ENCODE peak calls at places on chromosomes 3 and 15, in nine cellular contexts. One of them, this sample, is unnamed.

GRCh38 chr3:11410564-11410963 is 138.4 kb downstream of the ATG7 start:
- DNase-seq in EL: no peak
- DNase-seq in cortex of kidney: no peak
- DNase-seq in stimulated activated CD4-positive, alpha-beta T cell treated with anti-CD3 and anti-CD28 coated beads, Interleukin-15, amount 100 ng/mL, for 1 hour: no peak
- DNase-seq in astrocyte of the spinal cord: no peak
- DNase-seq in C1 segment of cervical spinal cord: no peak
- DNase-seq in GM12865: no peak
- DNase-seq in tibial artery: no peak
- DNase-seq in hepatic stellate cell: no peak
- DNase-seq in this sample: no peak

GRCh38 chr3:8712045-8712870 is 21.3 kb upstream of the CAV3 start:
- DNase-seq in EL: peak
- DNase-seq in cortex of kidney: no peak
- DNase-seq in stimulated activated CD4-positive, alpha-beta T cell treated with anti-CD3 and anti-CD28 coated beads, Interleukin-15, amount 100 ng/mL, for 1 hour: no peak
- DNase-seq in astrocyte of the spinal cord: peak
- DNase-seq in C1 segment of cervical spinal cord: no peak
- DNase-seq in GM12865: no peak
- DNase-seq in tibial artery: no peak
- DNase-seq in hepatic stellate cell: no peak
- DNase-seq in this sample: no peak

GRCh38 chr3:137692803-137693431 is 71.2 kb upstream of the SOX14 start:
- DNase-seq in EL: peak
- DNase-seq in cortex of kidney: no peak
- DNase-seq in stimulated activated CD4-positive, alpha-beta T cell treated with anti-CD3 and anti-CD28 coated beads, Interleukin-15, amount 100 ng/mL, for 1 hour: no peak
- DNase-seq in astrocyte of the spinal cord: no peak
- DNase-seq in C1 segment of cervical spinal cord: no peak
- DNase-seq in GM12865: peak
- DNase-seq in tibial artery: no peak
- DNase-seq in hepatic stellate cell: no peak
- DNase-seq in this sample: no peak

GRCh38 chr15:43150171-43150929 is 17.0 kb downstream of the TMEM62 start:
- DNase-seq in EL: peak
- DNase-seq in cortex of kidney: no peak
- DNase-seq in stimulated activated CD4-positive, alpha-beta T cell treated with anti-CD3 and anti-CD28 coated beads, Interleukin-15, amount 100 ng/mL, for 1 hour: no peak
- DNase-seq in astrocyte of the spinal cord: peak
- DNase-seq in C1 segment of cervical spinal cord: no peak
- DNase-seq in GM12865: no peak
- DNase-seq in tibial artery: no peak
- DNase-seq in hepatic stellate cell: peak
- DNase-seq in this sample: no peak

GRCh38 chr3:24406900-24407299 is 87.8 kb downstream of the THRB start:
- DNase-seq in EL: no peak
- DNase-seq in cortex of kidney: no peak
- DNase-seq in stimulated activated CD4-positive, alpha-beta T cell treated with anti-CD3 and anti-CD28 coated beads, Interleukin-15, amount 100 ng/mL, for 1 hour: no peak
- DNase-seq in astrocyte of the spinal cord: no peak
- DNase-seq in C1 segment of cervical spinal cord: no peak
- DNase-seq in GM12865: no peak
- DNase-seq in tibial artery: no peak
- DNase-seq in hepatic stellate cell: no peak
- DNase-seq in this sample: no peak

GRCh38 chr3:123295171-123295900 is 93.6 kb downstream of the SEC22A start:
- DNase-seq in EL: no peak
- DNase-seq in cortex of kidney: no peak
- DNase-seq in stimulated activated CD4-positive, alpha-beta T cell treated with anti-CD3 and anti-CD28 coated beads, Interleukin-15, amount 100 ng/mL, for 1 hour: no peak
- DNase-seq in astrocyte of the spinal cord: no peak
- DNase-seq in C1 segment of cervical spinal cord: no peak
- DNase-seq in GM12865: no peak
- DNase-seq in tibial artery: peak
- DNase-seq in hepatic stellate cell: no peak
- DNase-seq in this sample: peak

GRCh38 chr15:80512729-80513670 is 108.8 kb downstream of the ARNT2 start:
- DNase-seq in EL: peak
- DNase-seq in cortex of kidney: no peak
- DNase-seq in stimulated activated CD4-positive, alpha-beta T cell treated with anti-CD3 and anti-CD28 coated beads, Interleukin-15, amount 100 ng/mL, for 1 hour: no peak
- DNase-seq in astrocyte of the spinal cord: peak
- DNase-seq in C1 segment of cervical spinal cord: no peak
- DNase-seq in GM12865: no peak
- DNase-seq in tibial artery: no peak
- DNase-seq in hepatic stellate cell: no peak
- DNase-seq in this sample: no peak

GRCh38 chr15:89822030-89822429 is 7.4 kb upstream of the ANPEP start:
- DNase-seq in EL: peak
- DNase-seq in cortex of kidney: no peak
- DNase-seq in stimulated activated CD4-positive, alpha-beta T cell treated with anti-CD3 and anti-CD28 coated beads, Interleukin-15, amount 100 ng/mL, for 1 hour: no peak
- DNase-seq in astrocyte of the spinal cord: no peak
- DNase-seq in C1 segment of cervical spinal cord: no peak
- DNase-seq in GM12865: peak
- DNase-seq in tibial artery: no peak
- DNase-seq in hepatic stellate cell: no peak
- DNase-seq in this sample: no peak

GRCh38 chr3:79724206-79724605 is 43.6 kb downstream of the ROBO1 start:
- DNase-seq in EL: no peak
- DNase-seq in cortex of kidney: no peak
- DNase-seq in stimulated activated CD4-positive, alpha-beta T cell treated with anti-CD3 and anti-CD28 coated beads, Interleukin-15, amount 100 ng/mL, for 1 hour: no peak
- DNase-seq in astrocyte of the spinal cord: no peak
- DNase-seq in C1 segment of cervical spinal cord: no peak
- DNase-seq in GM12865: no peak
- DNase-seq in tibial artery: no peak
- DNase-seq in hepatic stellate cell: no peak
- DNase-seq in this sample: no peak

GRCh38 chr3:15646924-15647511 is 45.5 kb downstream of the BTD start:
- DNase-seq in EL: peak
- DNase-seq in cortex of kidney: no peak
- DNase-seq in stimulated activated CD4-positive, alpha-beta T cell treated with anti-CD3 and anti-CD28 coated beads, Interleukin-15, amount 100 ng/mL, for 1 hour: no peak
- DNase-seq in astrocyte of the spinal cord: peak
- DNase-seq in C1 segment of cervical spinal cord: no peak
- DNase-seq in GM12865: peak
- DNase-seq in tibial artery: peak
- DNase-seq in hepatic stellate cell: peak
- DNase-seq in this sample: no peak

GRCh38 chr15:73927003-73927475 is 777 bp downstream of the LOXL1 start:
- DNase-seq in EL: peak
- DNase-seq in cortex of kidney: no peak
- DNase-seq in stimulated activated CD4-positive, alpha-beta T cell treated with anti-CD3 and anti-CD28 coated beads, Interleukin-15, amount 100 ng/mL, for 1 hour: no peak
- DNase-seq in astrocyte of the spinal cord: no peak
- DNase-seq in C1 segment of cervical spinal cord: no peak
- DNase-seq in GM12865: no peak
- DNase-seq in tibial artery: peak
- DNase-seq in hepatic stellate cell: peak
- DNase-seq in this sample: no peak

GRCh38 chr3:163159306-163159705 is 1662.7 kb downstream of the OTOL1 start:
- DNase-seq in EL: peak
- DNase-seq in cortex of kidney: no peak
- DNase-seq in stimulated activated CD4-positive, alpha-beta T cell treated with anti-CD3 and anti-CD28 coated beads, Interleukin-15, amount 100 ng/mL, for 1 hour: no peak
- DNase-seq in astrocyte of the spinal cord: no peak
- DNase-seq in C1 segment of cervical spinal cord: no peak
- DNase-seq in GM12865: no peak
- DNase-seq in tibial artery: no peak
- DNase-seq in hepatic stellate cell: no peak
- DNase-seq in this sample: no peak

GRCh38 chr15:31268911-31269784 is 57.5 kb upstream of the KLF13 start:
- DNase-seq in EL: no peak
- DNase-seq in cortex of kidney: no peak
- DNase-seq in stimulated activated CD4-positive, alpha-beta T cell treated with anti-CD3 and anti-CD28 coated beads, Interleukin-15, amount 100 ng/mL, for 1 hour: no peak
- DNase-seq in astrocyte of the spinal cord: no peak
- DNase-seq in C1 segment of cervical spinal cord: no peak
- DNase-seq in GM12865: no peak
- DNase-seq in tibial artery: peak
- DNase-seq in hepatic stellate cell: no peak
- DNase-seq in this sample: no peak

GRCh38 chr15:56244811-56245576 is 1.3 kb upstream of the RFX7 start:
- DNase-seq in EL: no peak
- DNase-seq in cortex of kidney: no peak
- DNase-seq in stimulated activated CD4-positive, alpha-beta T cell treated with anti-CD3 and anti-CD28 coated beads, Interleukin-15, amount 100 ng/mL, for 1 hour: no peak
- DNase-seq in astrocyte of the spinal cord: no peak
- DNase-seq in C1 segment of cervical spinal cord: no peak
- DNase-seq in GM12865: peak
- DNase-seq in tibial artery: peak
- DNase-seq in hepatic stellate cell: no peak
- DNase-seq in this sample: peak

GRCh38 chr3:73575519-73575918 is 49.2 kb downstream of the PDZRN3 start:
- DNase-seq in EL: no peak
- DNase-seq in cortex of kidney: no peak
- DNase-seq in stimulated activated CD4-positive, alpha-beta T cell treated with anti-CD3 and anti-CD28 coated beads, Interleukin-15, amount 100 ng/mL, for 1 hour: no peak
- DNase-seq in astrocyte of the spinal cord: no peak
- DNase-seq in C1 segment of cervical spinal cord: no peak
- DNase-seq in GM12865: no peak
- DNase-seq in tibial artery: no peak
- DNase-seq in hepatic stellate cell: no peak
- DNase-seq in this sample: no peak

GRCh38 chr3:187150599-187150998 is 11.3 kb upstream of the RPL39L start:
- DNase-seq in EL: peak
- DNase-seq in cortex of kidney: no peak
- DNase-seq in stimulated activated CD4-positive, alpha-beta T cell treated with anti-CD3 and anti-CD28 coated beads, Interleukin-15, amount 100 ng/mL, for 1 hour: peak
- DNase-seq in astrocyte of the spinal cord: no peak
- DNase-seq in C1 segment of cervical spinal cord: no peak
- DNase-seq in GM12865: peak
- DNase-seq in tibial artery: no peak
- DNase-seq in hepatic stellate cell: no peak
- DNase-seq in this sample: no peak

This sample was measured in posterior cingulate gyrus.